ENCODE peak calls at places on chromosomes 13 and 19, in five cellular contexts. N is HCT116, R is IMR-90, Q is spleen, P is stomach. B is an unnamed sample.

GRCh38 chr13:25973576-25973975 is 78.2 kb downstream of the SHISA2 start:
- DNase-seq in Q (no peak), N (no peak), P (no peak), R (no peak), B (no peak)

GRCh38 chr13:110834572-110834971 is 80.3 kb downstream of the ANKRD10 start:
- DNase-seq in Q (no peak), N (no peak), R (no peak), P (no peak), B (no peak)

GRCh38 chr13:85798999-85799646 is at the start of gene SLITRK6:
- DNase-seq in R (peak; percentile 85), P (no peak), Q (no peak), N (peak; percentile 15), B (no peak)

GRCh38 chr13:41590643-41591042 is 133.3 kb downstream of the RGCC start:
- DNase-seq in N (no peak), Q (no peak), P (no peak), R (no peak), B (no peak)

GRCh38 chr13:100491164-100491847 is 97.3 kb downstream of the GGACT start:
- DNase-seq in Q (no peak), N (no peak), R (peak; percentile 63), P (no peak), B (peak; percentile 23)

GRCh38 chr13:110387451-110388140 is 80.5 kb downstream of the COL4A2 start:
- DNase-seq in N (no peak), Q (no peak), P (no peak), R (peak; percentile 84), B (peak; percentile 26)

GRCh38 chr19:14265285-14266036 is 59.5 kb upstream of the ADGRL1 start:
- DNase-seq in P (no peak), Q (no peak), R (no peak), N (no peak), B (no peak)

GRCh38 chr13:77460195-77460594 is 75.3 kb upstream of the SCEL start:
- DNase-seq in Q (no peak), P (peak; percentile 39), R (no peak), N (no peak), B (peak; percentile 10)

GRCh38 chr13:111177081-111177711 is 62.1 kb downstream of the ARHGEF7 start:
- DNase-seq in P (peak; percentile 46), N (no peak), R (peak; percentile 68), Q (peak; percentile 88), B (peak; percentile 17)

GRCh38 chr19:19064811-19065745 is 1.3 kb downstream of the SLC25A42 start:
- DNase-seq in R (no peak), Q (peak; percentile 87), N (no peak), P (no peak), B (peak; percentile 32)

GRCh38 chr19:29311391-29311790 is 98.4 kb upstream of the UQCRFS1 start:
- DNase-seq in P (no peak), Q (no peak), R (no peak), N (no peak), B (no peak)

GRCh38 chr13:44142540-44142867 is 231.1 kb upstream of the SERP2 start:
- DNase-seq in R (no peak), P (no peak), N (no peak), Q (peak; percentile 78), B (no peak)

GRCh38 chr13:113777311-113778260 is 18.6 kb downstream of the TMEM255B start:
- DNase-seq in P (no peak), N (no peak), Q (peak; percentile 51), R (peak; percentile 17), B (no peak)

GRCh38 chr13:110305949-110306339 is 1.0 kb downstream of the COL4A1 start:
- DNase-seq in Q (no peak), N (no peak), R (no peak), P (no peak), B (peak; percentile 48)

GRCh38 chr19:14381689-14382474 is 638 bp downstream of the ADGRE5 start:
- DNase-seq in R (peak; percentile 20), Q (peak; percentile 89), N (no peak), P (peak; percentile 57), B (no peak)

GRCh38 chr19:33323093-33323820 is 20.9 kb upstream of the CEBPA start:
- DNase-seq in R (no peak), P (no peak), N (no peak), Q (no peak), B (no peak)

GRCh38 chr13:40145139-40145538 is 489.7 kb downstream of the COG6 start:
- DNase-seq in N (no peak), P (no peak), R (no peak), Q (no peak), B (no peak)

GRCh38 chr19:4937060-4937459 is 27.8 kb downstream of the UHRF1 start:
- DNase-seq in N (no peak), Q (no peak), R (no peak), P (no peak), B (no peak)

GRCh38 chr19:4267901-4268815 is 10.9 kb upstream of the SHD start:
- DNase-seq in P (peak; percentile 85), Q (no peak), N (no peak), R (no peak), B (no peak)

GRCh38 chr13:69324109-69324886 is 783.3 kb upstream of the ATXN8OS start:
- DNase-seq in P (no peak), Q (no peak), R (no peak), N (peak; percentile 1), B (no peak)

GRCh38 chr19:15304140-15304705 is 28.1 kb downstream of the BRD4 start:
- DNase-seq in P (no peak), Q (no peak), N (no peak), R (no peak), B (no peak)

GRCh38 chr19:19659646-19660245 is 3.7 kb downstream of the ATP13A1 start:
- DNase-seq in Q (peak; percentile 65), N (no peak), R (no peak), P (no peak), B (no peak)

GRCh38 chr13:51364404-51365008 is 25.0 kb downstream of the SERPINE3 start:
- DNase-seq in Q (no peak), N (no peak), P (no peak), R (peak; percentile 79), B (no peak)

GRCh38 chr19:44777715-44778347 is at the start of gene CBLC:
- DNase-seq in R (no peak), Q (no peak), P (peak; percentile 86), N (peak; percentile 94), B (peak; percentile 78)

DNA sequence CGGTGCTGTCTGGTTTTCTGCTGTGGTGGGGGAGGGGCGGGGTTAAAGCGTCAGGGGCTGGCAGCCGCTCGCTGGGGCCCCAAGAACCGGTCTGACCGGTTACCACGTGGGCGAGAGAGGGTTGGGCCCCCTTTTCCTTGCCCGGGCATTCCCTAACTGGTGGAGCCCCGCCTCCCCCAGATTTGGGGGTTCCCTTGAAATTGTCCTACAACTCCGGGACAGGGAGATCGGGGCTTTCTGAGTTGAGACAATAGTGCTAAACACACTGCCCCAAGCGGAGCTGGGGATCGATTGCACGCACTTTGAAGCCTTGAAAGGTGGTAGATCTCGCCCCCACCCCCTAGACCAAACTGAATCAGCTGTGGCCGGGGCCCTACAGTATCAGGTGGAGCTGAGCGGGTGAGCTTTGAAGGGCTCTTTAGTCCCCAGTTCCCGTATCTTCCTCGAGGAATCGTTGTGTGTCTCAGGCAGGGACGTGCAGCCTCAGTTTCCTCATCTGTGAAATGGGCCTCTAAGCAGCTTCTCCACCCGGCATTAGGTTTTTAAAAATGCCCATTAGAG is 4.8 kb downstream of the IER2 start:
- DNase-seq in Q (peak; percentile 91), N (peak; percentile 91), P (peak; percentile 92), R (peak; percentile 65), B (peak; percentile 98)
- TF ChIP-seq POLR2A in Q (no peak), N (peak; percentile 91), P (no peak), R (no peak), B (no peak)

GRCh38 chr19:56189785-56190184 is 7.8 kb downstream of the ZSCAN5B start:
- DNase-seq in P (no peak), R (no peak), Q (no peak), N (no peak), B (no peak)
- TF ChIP-seq CTCF in P (no peak), R (no peak), Q (no peak), N (no peak), B (no peak)

DNA sequence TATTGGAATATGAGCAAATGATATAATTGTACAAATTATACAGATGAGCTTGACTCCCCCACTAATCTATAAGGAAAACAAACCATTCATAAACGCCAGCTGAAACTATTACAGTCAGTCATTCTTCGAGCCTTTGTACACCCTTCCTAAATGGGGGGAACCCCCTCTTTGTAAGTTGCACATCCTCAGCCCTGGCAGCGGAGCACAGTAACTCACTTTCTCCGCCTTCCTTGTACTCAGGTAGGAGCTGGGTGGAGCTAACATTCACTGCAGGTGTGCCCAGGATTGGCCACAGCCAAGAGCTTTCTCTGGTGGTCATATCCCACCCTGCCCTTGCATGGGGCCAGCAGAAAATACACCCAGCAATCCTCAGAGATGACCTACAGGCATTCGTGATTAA is 28.6 kb downstream of the PIN1 start:
- DNase-seq in P (no peak), R (no peak), Q (no peak), N (no peak), B (no peak)
- H3K4me1 ChIP-seq in P (no peaks in the 10 kb centered on the region), R (no peaks in the 10 kb centered on the region), Q (no peaks in the 10 kb centered on the region), N (no peaks in the 10 kb centered on the region), B (no peaks in the 10 kb centered on the region)

GRCh38 chr19:56393119-56394012 is at the start of gene ZNF582:
- DNase-seq in Q (peak; percentile 98), P (peak; percentile 89), N (no peak), R (peak; percentile 95), B (peak; percentile 97)
- TF ChIP-seq POLR2A in Q (no peak), P (no peak), N (no peak), R (peak; percentile 54), B (peak; percentile 17)

B was measured in thyroid gland.